ENCODE peak calls at places on chromosomes 13 and 19, in ten cellular contexts. Q is heart left ventricle, G is PC-9, B is colonic mucosa, U is A549, S is esophagus squamous epithelium, D is dorsolateral prefrontal cortex, F is tibial nerve, X is Peyer's patch, A is IMR-90. J is an unnamed sample.

GRCh38 chr13:46350003-46350402 is 37.0 kb downstream of the RUBCNL start:
- DNase-seq in Q (no peak), G (no peak), B (no peak), U (no peak), S (no peak), D (no peak), F (no peak), X (no peak), A (no peak), J (no peak)

GRCh38 chr13:23461544-23461943 is 28.0 kb upstream of the SACS start:
- DNase-seq in Q (no peak), G (no peak), B (no peak), U (no peak), S (no peak), D (no peak), F (no peak), X (no peak), A (no peak), J (no peak)

GRCh38 chr19:8641908-8642547 is 11.6 kb downstream of the NFILZ start:
- DNase-seq in Q (no peak), G (peak), B (no peak), U (peak), S (no peak), D (no peak), F (peak), X (no peak), A (peak), J (no peak)

GRCh38 chr19:5138606-5139594 is 170.0 kb downstream of the KDM4B start:
- DNase-seq in Q (peak), G (no peak), B (peak), U (no peak), S (no peak), D (no peak), F (peak), X (peak), A (peak), J (no peak)

GRCh38 chr19:40771101-40771539 is 4.2 kb upstream of the MIA start:
- DNase-seq in Q (no peak), G (no peak), B (no peak), U (peak), S (no peak), D (no peak), F (no peak), X (no peak), A (no peak), J (no peak)

GRCh38 chr19:41748012-41748411 is 7.3 kb upstream of the CEACAM6 start:
- DNase-seq in Q (no peak), G (no peak), B (no peak), U (no peak), S (no peak), D (no peak), F (no peak), X (no peak), A (no peak), J (no peak)

GRCh38 chr19:46431824-46432223 is 3.1 kb upstream of the PNMA8C start:
- DNase-seq in Q (no peak), G (no peak), B (no peak), U (peak), S (no peak), D (no peak), F (no peak), X (no peak), A (no peak), J (no peak)

GRCh38 chr13:26459276-26460131 is 98.0 kb upstream of the WASF3 start:
- DNase-seq in Q (peak), G (peak), B (no peak), U (no peak), S (no peak), D (no peak), F (no peak), X (no peak), A (no peak), J (no peak)

GRCh38 chr19:52735734-52736133 is 890 bp upstream of the ZNF611 start:
- DNase-seq in Q (peak), G (peak), B (peak), U (no peak), S (no peak), D (peak), F (peak), X (no peak), A (no peak), J (peak)

GRCh38 chr13:106348032-106348431 is 187.4 kb downstream of the EFNB2 start:
- DNase-seq in Q (no peak), G (peak), B (no peak), U (peak), S (no peak), D (no peak), F (no peak), X (no peak), A (peak), J (no peak)

GRCh38 chr19:6610934-6611370 is 20.0 kb upstream of the CD70 start:
- DNase-seq in Q (no peak), G (no peak), B (no peak), U (peak), S (no peak), D (no peak), F (no peak), X (no peak), A (peak), J (no peak)

GRCh38 chr13:111912991-111913781 is 153.8 kb upstream of the SOX1 start:
- DNase-seq in Q (no peak), G (no peak), B (peak), U (no peak), S (no peak), D (no peak), F (no peak), X (peak), A (no peak), J (peak)

GRCh38 chr19:32345261-32346207 is at the start of gene ZNF507:
- DNase-seq in Q (peak), G (peak), B (peak), U (peak), S (no peak), D (peak), F (peak), X (peak), A (peak), J (peak)

GRCh38 chr19:48501446-48501960 is 10.1 kb downstream of the LMTK3 start:
- DNase-seq in Q (no peak), G (peak), B (peak), U (no peak), S (no peak), D (no peak), F (no peak), X (no peak), A (no peak), J (peak)

GRCh38 chr13:80881495-80882482 is 540.9 kb upstream of the SPRY2 start:
- DNase-seq in Q (no peak), G (no peak), B (no peak), U (peak), S (no peak), D (no peak), F (no peak), X (no peak), A (no peak), J (no peak)

GRCh38 chr19:28332351-28332750 is 880.6 kb downstream of the UQCRFS1 start:
- DNase-seq in Q (no peak), G (no peak), B (no peak), U (no peak), S (no peak), D (no peak), F (no peak), X (no peak), A (no peak), J (no peak)

GRCh38 chr19:58408152-58409009 is at the start of gene ZNF584:
- DNase-seq in Q (peak), G (peak), B (peak), U (peak), S (peak), D (peak), F (peak), X (peak), A (peak), J (peak)

GRCh38 chr13:57843555-57843954 is 212.0 kb downstream of the PCDH17 start:
- DNase-seq in Q (no peak), G (no peak), B (no peak), U (no peak), S (no peak), D (no peak), F (no peak), X (no peak), A (no peak), J (no peak)

GRCh38 chr19:48784527-48784926 is 26.3 kb downstream of the BCAT2 start:
- DNase-seq in Q (no peak), G (no peak), B (no peak), U (peak), S (no peak), D (no peak), F (no peak), X (no peak), A (no peak), J (no peak)

GRCh38 chr13:101218484-101218883 is 197.8 kb downstream of the NALCN start:
- DNase-seq in Q (no peak), G (no peak), B (no peak), U (no peak), S (no peak), D (no peak), F (no peak), X (no peak), A (peak), J (no peak)

GRCh38 chr13:22837980-22838615 is 342.7 kb upstream of the SGCG start:
- DNase-seq in Q (no peak), G (no peak), B (no peak), U (no peak), S (no peak), D (no peak), F (no peak), X (no peak), A (no peak), J (no peak)

GRCh38 chr13:22926176-22927007 is 254.4 kb upstream of the SGCG start:
- DNase-seq in Q (peak), G (no peak), B (peak), U (no peak), S (no peak), D (peak), F (peak), X (no peak), A (no peak), J (peak)

GRCh38 chr19:42277821-42278809 is 9.1 kb downstream of the CIC start:
- DNase-seq in Q (no peak), G (peak), B (peak), U (no peak), S (no peak), D (peak), F (no peak), X (no peak), A (no peak), J (no peak)

GRCh38 chr19:14661372-14661924 is 13.2 kb downstream of the ADGRE3 start:
- DNase-seq in Q (no peak), G (no peak), B (no peak), U (no peak), S (no peak), D (no peak), F (no peak), X (no peak), A (no peak), J (no peak)

GRCh38 chr19:48569814-48570213 is 17.8 kb downstream of the SULT2B1 start:
- DNase-seq in Q (no peak), G (no peak), B (no peak), U (no peak), S (no peak), D (no peak), F (no peak), X (no peak), A (peak), J (no peak)

GRCh38 chr13:61253105-61253877 is 162.4 kb downstream of the PCDH20 start:
- DNase-seq in Q (no peak), G (no peak), B (no peak), U (no peak), S (no peak), D (no peak), F (no peak), X (no peak), A (no peak), J (no peak)

GRCh38 chr19:10137751-10138682 is 18.3 kb upstream of the EIF3G start:
- DNase-seq in Q (no peak), G (no peak), B (no peak), U (no peak), S (no peak), D (peak), F (no peak), X (no peak), A (no peak), J (no peak)

GRCh38 chr19:56189785-56190184 is 7.8 kb downstream of the ZSCAN5B start:
- DNase-seq in Q (no peak), G (no peak), B (no peak), U (peak), S (no peak), D (no peak), F (no peak), X (no peak), A (no peak), J (no peak)

GRCh38 chr19:8505680-8506401 is 3.4 kb upstream of the PRAM1 start:
- DNase-seq in Q (peak), G (peak), B (peak), U (peak), S (no peak), D (peak), F (peak), X (peak), A (peak), J (peak)

GRCh38 chr13:33690321-33690720 is 127.6 kb upstream of the RFC3 start:
- DNase-seq in Q (no peak), G (no peak), B (no peak), U (no peak), S (no peak), D (no peak), F (no peak), X (no peak), A (no peak), J (no peak)

GRCh38 chr13:100588350-100589177 is at the start of gene GGACT:
- DNase-seq in Q (peak), G (peak), B (peak), U (peak), S (no peak), D (peak), F (peak), X (peak), A (peak), J (peak)

GRCh38 chr13:94014461-94014860 is 465.0 kb downstream of the DCT start:
- DNase-seq in Q (no peak), G (no peak), B (no peak), U (no peak), S (no peak), D (no peak), F (no peak), X (no peak), A (no peak), J (no peak)

GRCh38 chr13:112073245-112074138 is 6.5 kb downstream of the SOX1 start:
- DNase-seq in Q (no peak), G (no peak), B (no peak), U (no peak), S (no peak), D (no peak), F (no peak), X (no peak), A (no peak), J (no peak)

GRCh38 chr13:113810640-113811039 is 51.6 kb downstream of the TMEM255B start:
- DNase-seq in Q (no peak), G (no peak), B (no peak), U (no peak), S (no peak), D (no peak), F (no peak), X (no peak), A (no peak), J (no peak)

GRCh38 chr13:101690871-101691270 is 238.4 kb downstream of the ITGBL1 start:
- DNase-seq in Q (no peak), G (no peak), B (no peak), U (no peak), S (no peak), D (peak), F (no peak), X (no peak), A (no peak), J (no peak)

GRCh38 chr19:35132254-35132653 is 2.6 kb downstream of the LGI4 start:
- DNase-seq in Q (no peak), G (no peak), B (no peak), U (no peak), S (no peak), D (no peak), F (no peak), X (no peak), A (no peak), J (no peak)

GRCh38 chr13:44842158-44842557 is 147.1 kb downstream of the NUFIP1 start:
- DNase-seq in Q (no peak), G (no peak), B (no peak), U (no peak), S (no peak), D (no peak), F (no peak), X (no peak), A (peak), J (no peak)

DNA sequence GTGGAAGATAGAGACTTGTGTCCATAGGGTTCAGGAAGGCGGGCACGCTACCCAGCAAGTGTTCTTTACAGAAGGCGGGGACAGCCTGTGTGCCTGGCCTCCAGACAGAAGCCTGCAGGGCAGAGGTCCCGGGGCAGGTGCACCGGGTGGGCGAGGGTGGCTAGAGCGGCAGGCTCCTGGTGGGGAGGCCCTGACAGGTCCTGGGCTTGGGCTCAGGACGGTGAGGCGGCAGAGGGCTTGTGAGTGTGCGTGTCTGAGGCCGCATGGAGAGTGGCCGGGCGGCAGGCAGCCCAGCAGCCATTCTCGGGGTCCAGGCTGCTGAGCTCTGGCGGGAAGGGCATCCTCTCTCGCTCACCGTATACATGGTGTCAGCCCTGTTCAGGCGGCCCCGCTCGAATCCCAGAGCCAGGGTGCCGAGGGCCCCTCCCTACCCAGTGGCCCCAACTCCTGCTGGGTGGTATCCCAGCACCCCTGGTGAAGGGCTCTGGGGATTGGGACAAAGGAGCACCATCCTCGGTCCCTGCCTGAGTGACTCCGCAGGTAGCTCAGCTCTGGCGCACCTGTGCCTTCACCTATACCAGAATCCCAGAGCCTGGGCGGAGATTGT is 3.0 kb upstream of the AMH start:
- DNase-seq in Q (no peak), G (no peak), B (no peak), U (no peak), S (no peak), D (no peak), F (no peak), X (no peak), A (no peak), J (no peak)
- H3K27ac ChIP-seq in Q (no peak), G (no peak), B (no peak), U (no peak), S (no peak), D (no peak), F (no peak), X (no peak), A (no peak), J (no peak)

DNA sequence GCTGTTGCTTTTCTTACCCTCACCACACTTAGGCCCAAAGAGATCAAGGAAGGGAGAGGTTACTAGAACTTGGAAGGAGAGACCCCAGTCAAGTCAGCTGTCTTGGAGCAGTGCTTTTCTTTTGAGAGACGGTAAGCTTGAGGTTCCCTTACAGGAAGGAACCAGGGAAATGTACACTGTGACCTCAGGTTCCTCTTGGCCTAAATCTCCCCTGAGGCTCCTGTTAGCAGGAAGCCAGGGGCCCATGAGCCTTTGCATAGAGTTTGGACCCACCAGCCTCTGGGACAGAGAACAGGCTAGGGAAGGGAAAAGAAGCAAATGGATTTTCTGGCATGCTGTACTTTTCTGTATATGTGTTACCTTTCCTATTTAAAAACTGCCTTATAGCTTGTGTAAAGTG is 5.9 kb upstream of the GPR18 start:
- DNase-seq in Q (no peak), G (no peak), B (no peak), U (no peak), S (no peak), D (no peak), F (no peak), X (peak), A (no peak), J (no peak)
- H3K27ac ChIP-seq in Q (no peak), G (peak), B (no peak), U (no peak), S (no peak), D (no peak), F (no peak), X (no peak), A (no peak), J (no peak)

DNA sequence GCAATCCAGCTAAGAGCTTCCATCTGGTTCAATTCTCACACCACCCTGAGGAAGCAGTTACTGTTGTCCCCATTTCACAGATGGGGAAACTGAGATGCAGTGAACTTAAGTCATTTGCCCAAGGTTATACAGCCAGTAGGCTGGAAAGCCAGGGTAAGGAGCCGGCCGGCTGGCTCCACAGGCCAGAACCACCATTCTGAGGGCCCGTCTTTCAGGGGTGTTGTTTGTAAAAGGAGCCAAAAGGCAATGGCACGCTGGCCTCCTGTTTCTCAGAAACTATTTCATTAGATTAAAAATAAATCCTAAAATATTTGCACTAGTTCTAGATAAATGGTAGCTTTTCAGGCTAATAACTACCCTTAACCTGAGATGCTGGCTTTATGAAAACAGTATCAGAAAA is 114.9 kb downstream of the CRYL1 start:
- DNase-seq in Q (no peak), G (no peak), B (no peak), U (no peak), S (no peak), D (no peak), F (no peak), X (no peak), A (no peak), J (no peak)
- H3K27ac ChIP-seq in Q (no peak), G (no peak), B (no peak), U (no peak), S (no peak), D (no peak), F (no peak), X (no peak), A (no peak), J (no peak)

DNA sequence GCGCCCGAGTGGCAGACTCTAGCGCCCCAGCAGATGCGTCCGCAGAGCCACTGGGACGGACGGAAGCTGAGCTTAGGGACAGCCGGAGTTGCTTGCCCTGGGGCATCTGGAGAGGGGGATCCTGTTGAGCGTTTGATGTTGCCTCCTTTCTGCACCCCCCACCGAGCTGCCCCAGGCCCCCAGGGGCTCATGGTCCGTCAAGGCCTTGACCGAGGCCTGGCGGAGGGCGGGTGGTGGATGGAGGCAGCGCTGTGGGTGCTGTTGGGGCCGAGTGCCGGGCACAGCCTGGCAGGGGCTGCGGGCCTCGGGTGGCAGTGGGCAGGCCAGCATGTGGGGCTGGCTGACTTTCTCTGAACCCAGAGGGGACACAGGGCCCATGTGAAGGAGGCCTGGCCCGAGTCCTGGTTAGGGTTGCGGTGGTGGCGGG is 2.7 kb downstream of the CSNK1G2 start:
- DNase-seq in Q (no peak), G (no peak), B (no peak), U (no peak), S (no peak), D (no peak), F (no peak), X (no peak), A (no peak), J (no peak)
- H3K27ac ChIP-seq in Q (no peak), G (no peak), B (no peak), U (no peak), S (no peak), D (peak), F (peak), X (no peak), A (no peak), J (no peak)

J was measured in upper lobe of right lung.